ENCODE peak calls at places on chromosome 1, in eight cellular contexts. One of them, this sample, is unnamed.

GRCh38 chr1:156082111-156083091 is at the start of gene MEX3A:
- DNase-seq in A549: peak
- DNase-seq in A673: peak
- DNase-seq in AG04450: no peak
- DNase-seq in astrocyte of the cerebellum: no peak
- DNase-seq in lower lobe of right lung: peak
- DNase-seq in GM13976: peak
- DNase-seq in osteocyte: peak
- DNase-seq in this sample: peak

GRCh38 chr1:150558761-150559626 is 9.8 kb downstream of the ADAMTSL4 start:
- DNase-seq in A549: no peak
- DNase-seq in A673: no peak
- DNase-seq in AG04450: no peak
- DNase-seq in astrocyte of the cerebellum: no peak
- DNase-seq in lower lobe of right lung: peak
- DNase-seq in GM13976: no peak
- DNase-seq in osteocyte: peak
- DNase-seq in this sample: no peak

GRCh38 chr1:245337829-245338484 is 183.2 kb downstream of the KIF26B start:
- DNase-seq in A549: no peak
- DNase-seq in A673: no peak
- DNase-seq in AG04450: peak
- DNase-seq in astrocyte of the cerebellum: no peak
- DNase-seq in lower lobe of right lung: no peak
- DNase-seq in GM13976: no peak
- DNase-seq in osteocyte: no peak
- DNase-seq in this sample: no peak

GRCh38 chr1:235067396-235068154 is 61.1 kb downstream of the TOMM20 start:
- DNase-seq in A549: peak
- DNase-seq in A673: peak
- DNase-seq in AG04450: peak
- DNase-seq in astrocyte of the cerebellum: peak
- DNase-seq in lower lobe of right lung: peak
- DNase-seq in GM13976: no peak
- DNase-seq in osteocyte: peak
- DNase-seq in this sample: no peak

GRCh38 chr1:30191154-30191702 is 532.2 kb downstream of the MATN1 start:
- DNase-seq in A549: peak
- DNase-seq in A673: peak
- DNase-seq in AG04450: no peak
- DNase-seq in astrocyte of the cerebellum: no peak
- DNase-seq in lower lobe of right lung: no peak
- DNase-seq in GM13976: no peak
- DNase-seq in osteocyte: peak
- DNase-seq in this sample: no peak

GRCh38 chr1:94237291-94238226 is at the start of gene ARHGAP29:
- DNase-seq in A549: peak
- DNase-seq in A673: peak
- DNase-seq in AG04450: no peak
- DNase-seq in astrocyte of the cerebellum: no peak
- DNase-seq in lower lobe of right lung: peak
- DNase-seq in GM13976: peak
- DNase-seq in osteocyte: peak
- DNase-seq in this sample: peak

GRCh38 chr1:24864409-24864808 is 65.7 kb downstream of the RUNX3 start:
- DNase-seq in A549: no peak
- DNase-seq in A673: no peak
- DNase-seq in AG04450: no peak
- DNase-seq in astrocyte of the cerebellum: no peak
- DNase-seq in lower lobe of right lung: no peak
- DNase-seq in GM13976: peak
- DNase-seq in osteocyte: peak
- DNase-seq in this sample: peak

GRCh38 chr1:62356257-62356835 is 37.1 kb upstream of the KANK4 start:
- DNase-seq in A549: peak
- DNase-seq in A673: peak
- DNase-seq in AG04450: peak
- DNase-seq in astrocyte of the cerebellum: peak
- DNase-seq in lower lobe of right lung: no peak
- DNase-seq in GM13976: no peak
- DNase-seq in osteocyte: no peak
- DNase-seq in this sample: no peak

GRCh38 chr1:44631647-44632510 is 42.4 kb downstream of the TMEM53 start:
- DNase-seq in A549: peak
- DNase-seq in A673: peak
- DNase-seq in AG04450: peak
- DNase-seq in astrocyte of the cerebellum: peak
- DNase-seq in lower lobe of right lung: peak
- DNase-seq in GM13976: peak
- DNase-seq in osteocyte: peak
- DNase-seq in this sample: peak

GRCh38 chr1:212485895-212486590 is 53.3 kb downstream of the NENF start:
- DNase-seq in A549: peak
- DNase-seq in A673: no peak
- DNase-seq in AG04450: peak
- DNase-seq in astrocyte of the cerebellum: peak
- DNase-seq in lower lobe of right lung: peak
- DNase-seq in GM13976: no peak
- DNase-seq in osteocyte: peak
- DNase-seq in this sample: no peak

GRCh38 chr1:154151311-154151710 is 3.6 kb downstream of the NUP210L start:
- DNase-seq in A549: no peak
- DNase-seq in A673: no peak
- DNase-seq in AG04450: no peak
- DNase-seq in astrocyte of the cerebellum: peak
- DNase-seq in lower lobe of right lung: no peak
- DNase-seq in GM13976: no peak
- DNase-seq in osteocyte: no peak
- DNase-seq in this sample: no peak

GRCh38 chr1:187275985-187276580 is 447.3 kb downstream of the PLA2G4A start:
- DNase-seq in A549: no peak
- DNase-seq in A673: no peak
- DNase-seq in AG04450: no peak
- DNase-seq in astrocyte of the cerebellum: no peak
- DNase-seq in lower lobe of right lung: no peak
- DNase-seq in GM13976: no peak
- DNase-seq in osteocyte: no peak
- DNase-seq in this sample: no peak

GRCh38 chr1:241551759-241552638 is 19.8 kb downstream of the KMO start:
- DNase-seq in A549: no peak
- DNase-seq in A673: no peak
- DNase-seq in AG04450: no peak
- DNase-seq in astrocyte of the cerebellum: no peak
- DNase-seq in lower lobe of right lung: peak
- DNase-seq in GM13976: peak
- DNase-seq in osteocyte: no peak
- DNase-seq in this sample: peak

GRCh38 chr1:100584761-100585745 is 47.1 kb downstream of the GPR88 start:
- DNase-seq in A549: no peak
- DNase-seq in A673: no peak
- DNase-seq in AG04450: no peak
- DNase-seq in astrocyte of the cerebellum: no peak
- DNase-seq in lower lobe of right lung: no peak
- DNase-seq in GM13976: no peak
- DNase-seq in osteocyte: no peak
- DNase-seq in this sample: no peak

GRCh38 chr1:113899101-113899500 is 5.5 kb downstream of the AP4B1 start:
- DNase-seq in A549: no peak
- DNase-seq in A673: no peak
- DNase-seq in AG04450: no peak
- DNase-seq in astrocyte of the cerebellum: no peak
- DNase-seq in lower lobe of right lung: no peak
- DNase-seq in GM13976: no peak
- DNase-seq in osteocyte: no peak
- DNase-seq in this sample: no peak

GRCh38 chr1:94709891-94710581 is 110.1 kb upstream of the SLC44A3 start:
- DNase-seq in A549: no peak
- DNase-seq in A673: no peak
- DNase-seq in AG04450: no peak
- DNase-seq in astrocyte of the cerebellum: no peak
- DNase-seq in lower lobe of right lung: no peak
- DNase-seq in GM13976: no peak
- DNase-seq in osteocyte: peak
- DNase-seq in this sample: no peak

GRCh38 chr1:9844746-9845145 is 21.0 kb upstream of the CLSTN1 start:
- DNase-seq in A549: no peak
- DNase-seq in A673: no peak
- DNase-seq in AG04450: no peak
- DNase-seq in astrocyte of the cerebellum: no peak
- DNase-seq in lower lobe of right lung: peak
- DNase-seq in GM13976: no peak
- DNase-seq in osteocyte: no peak
- DNase-seq in this sample: no peak

GRCh38 chr1:8409107-8409506 is 91.2 kb downstream of the SLC45A1 start:
- DNase-seq in A549: no peak
- DNase-seq in A673: peak
- DNase-seq in AG04450: no peak
- DNase-seq in astrocyte of the cerebellum: peak
- DNase-seq in lower lobe of right lung: no peak
- DNase-seq in GM13976: peak
- DNase-seq in osteocyte: no peak
- DNase-seq in this sample: no peak
- TF ChIP-seq CTCF in A549: peak
- TF ChIP-seq CTCF in A673: peak
- TF ChIP-seq CTCF in AG04450: peak
- TF ChIP-seq CTCF in astrocyte of the cerebellum: peak
- TF ChIP-seq CTCF in lower lobe of right lung: peak
- TF ChIP-seq CTCF in GM13976: no peak
- TF ChIP-seq CTCF in osteocyte: peak
- TF ChIP-seq CTCF in this sample: peak

GRCh38 chr1:6465461-6466005 is 440 bp downstream of the TNFRSF25 start:
- DNase-seq in A549: no peak
- DNase-seq in A673: no peak
- DNase-seq in AG04450: no peak
- DNase-seq in astrocyte of the cerebellum: no peak
- DNase-seq in lower lobe of right lung: no peak
- DNase-seq in GM13976: no peak
- DNase-seq in osteocyte: no peak
- DNase-seq in this sample: no peak

GRCh38 chr1:6463120-6463412 is 2.9 kb downstream of the TNFRSF25 start:
- DNase-seq in A549: no peak
- DNase-seq in A673: no peak
- DNase-seq in AG04450: no peak
- DNase-seq in astrocyte of the cerebellum: no peak
- DNase-seq in lower lobe of right lung: no peak
- DNase-seq in GM13976: no peak
- DNase-seq in osteocyte: no peak
- DNase-seq in this sample: no peak

GRCh38 chr1:6466023-6466422 is at the start of gene TNFRSF25:
- DNase-seq in A549: no peak
- DNase-seq in A673: no peak
- DNase-seq in AG04450: no peak
- DNase-seq in astrocyte of the cerebellum: no peak
- DNase-seq in lower lobe of right lung: no peak
- DNase-seq in GM13976: no peak
- DNase-seq in osteocyte: no peak
- DNase-seq in this sample: no peak

GRCh38 chr1:6464915-6465314 is 1.1 kb downstream of the TNFRSF25 start:
- DNase-seq in A549: no peak
- DNase-seq in A673: no peak
- DNase-seq in AG04450: no peak
- DNase-seq in astrocyte of the cerebellum: no peak
- DNase-seq in lower lobe of right lung: no peak
- DNase-seq in GM13976: no peak
- DNase-seq in osteocyte: no peak
- DNase-seq in this sample: no peak

GRCh38 chr1:6464514-6464836 is 1.5 kb downstream of the TNFRSF25 start:
- DNase-seq in A549: no peak
- DNase-seq in A673: no peak
- DNase-seq in AG04450: no peak
- DNase-seq in astrocyte of the cerebellum: no peak
- DNase-seq in lower lobe of right lung: no peak
- DNase-seq in GM13976: no peak
- DNase-seq in osteocyte: no peak
- DNase-seq in this sample: no peak
- TF ChIP-seq CTCF in A549: no peak
- TF ChIP-seq CTCF in A673: no peak
- TF ChIP-seq CTCF in AG04450: no peak
- TF ChIP-seq CTCF in astrocyte of the cerebellum: no peak
- TF ChIP-seq CTCF in lower lobe of right lung: no peak
- TF ChIP-seq CTCF in GM13976: no peak
- TF ChIP-seq CTCF in osteocyte: no peak
- TF ChIP-seq CTCF in this sample: no peak

DNA sequence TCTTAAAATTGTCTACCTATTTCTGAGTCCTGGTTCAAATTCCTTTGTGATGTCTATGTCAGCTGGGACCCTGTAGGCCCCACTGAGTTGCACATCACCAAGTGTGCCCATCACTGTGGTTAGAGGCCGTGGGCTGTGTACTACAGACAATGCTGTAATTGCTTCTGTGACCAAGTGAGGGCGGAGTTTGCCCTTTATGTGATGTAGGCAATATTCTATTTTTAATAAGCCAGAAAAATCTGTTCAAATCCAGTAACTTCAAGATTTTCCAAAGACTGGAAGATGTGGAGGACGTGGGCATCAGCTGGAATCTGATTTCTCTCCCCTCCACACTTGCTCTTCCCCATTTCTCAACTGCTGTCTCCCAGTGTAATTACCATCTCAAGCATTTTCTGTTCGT is 215.4 kb downstream of the PBX1 start:
- DNase-seq in A549: no peak
- DNase-seq in A673: no peak
- DNase-seq in AG04450: no peak
- DNase-seq in astrocyte of the cerebellum: no peak
- DNase-seq in lower lobe of right lung: no peak
- DNase-seq in GM13976: no peak
- DNase-seq in osteocyte: no peak
- DNase-seq in this sample: no peak
- TF ChIP-seq CTCF in A549: peak
- TF ChIP-seq CTCF in A673: peak
- TF ChIP-seq CTCF in AG04450: peak
- TF ChIP-seq CTCF in astrocyte of the cerebellum: no peak
- TF ChIP-seq CTCF in lower lobe of right lung: no peak
- TF ChIP-seq CTCF in GM13976: no peak
- TF ChIP-seq CTCF in osteocyte: no peak
- TF ChIP-seq CTCF in this sample: no peak

DNA sequence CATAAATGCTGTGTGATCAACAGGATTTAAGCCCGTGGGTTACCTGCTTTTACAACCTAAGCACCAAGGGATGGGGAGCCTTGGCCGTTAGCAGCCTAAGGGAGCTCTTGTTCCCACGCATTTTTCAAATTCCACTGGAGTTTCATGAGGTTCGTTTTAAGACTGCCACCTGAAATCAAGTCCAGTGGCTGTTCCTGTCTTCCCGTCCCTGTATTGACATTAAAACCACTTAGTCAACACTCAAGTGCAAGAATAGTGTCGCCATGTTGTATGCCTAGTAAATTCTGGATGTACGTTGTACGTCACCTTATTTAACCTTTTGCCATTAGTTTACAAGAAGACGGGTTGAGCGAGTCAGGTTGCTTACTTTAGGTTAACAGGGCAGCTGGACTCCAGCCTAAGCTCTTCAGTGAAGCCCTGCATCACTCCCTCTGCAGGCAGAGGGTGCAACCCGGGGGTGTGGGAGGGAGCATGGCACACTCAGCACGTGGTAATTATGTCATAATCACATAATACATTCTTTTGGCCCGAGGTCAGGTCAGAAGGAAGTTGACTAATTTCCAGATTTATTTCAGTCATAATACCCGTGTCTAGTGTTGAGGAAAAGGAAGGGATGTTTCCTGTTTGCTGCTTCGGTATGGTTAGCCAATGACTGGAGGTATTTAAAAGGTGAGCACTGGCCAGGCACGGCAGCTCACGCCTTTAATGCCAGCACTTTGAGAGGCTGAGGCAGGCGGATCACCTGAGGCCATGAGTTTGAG is 42.5 kb downstream of the CNST start:
- DNase-seq in A549: peak
- DNase-seq in A673: peak
- DNase-seq in AG04450: peak
- DNase-seq in astrocyte of the cerebellum: peak
- DNase-seq in lower lobe of right lung: peak
- DNase-seq in GM13976: peak
- DNase-seq in osteocyte: no peak
- DNase-seq in this sample: no peak
- TF ChIP-seq CTCF in A549: no peak
- TF ChIP-seq CTCF in A673: no peak
- TF ChIP-seq CTCF in AG04450: peak
- TF ChIP-seq CTCF in astrocyte of the cerebellum: peak
- TF ChIP-seq CTCF in lower lobe of right lung: peak
- TF ChIP-seq CTCF in GM13976: no peak
- TF ChIP-seq CTCF in osteocyte: peak
- TF ChIP-seq CTCF in this sample: no peak